ENCODE peak calls at places on chromosomes 3 and 15, in five cellular contexts. R, W, H, S and J are unnamed samples.
A peak's percentile ranks its signal among the peaks of the same experiment; 100 is the strongest.

GRCh38 chr3:84487296-84487695 is 471.5 kb upstream of the CADM2 start:
- DNase-seq in S (no peak), W (no peak), H (no peak), R (no peak), J (no peak)

GRCh38 chr15:60379466-60380274 is 18.1 kb downstream of the ANXA2 start:
- DNase-seq in R (peak; percentile 60), S (peak; percentile 92), W (peak; percentile 98), H (no peak), J (no peak)

GRCh38 chr3:77535116-77535515 is 495.2 kb downstream of the ROBO2 start:
- DNase-seq in S (no peak), W (no peak), R (no peak), H (no peak), J (no peak)

GRCh38 chr3:174363256-174363655 is 495.9 kb upstream of the NAALADL2 start:
- DNase-seq in S (no peak), R (peak; percentile 11), W (no peak), H (no peak), J (no peak)

GRCh38 chr3:101340591-101340990 is 20.2 kb upstream of the IMPG2 start:
- DNase-seq in R (no peak), H (no peak), W (peak; percentile 2), S (no peak), J (no peak)

GRCh38 chr3:167762296-167762695 is 26.8 kb downstream of the SERPINI1 start:
- DNase-seq in S (no peak), R (no peak), W (no peak), H (no peak), J (peak; percentile 4)

GRCh38 chr3:107641572-107642307 is 119.0 kb downstream of the BBX start:
- DNase-seq in H (no peak), W (no peak), S (no peak), R (peak; percentile 24), J (no peak)

GRCh38 chr3:113495035-113495434 is 19.9 kb downstream of the SPICE1 start:
- DNase-seq in H (no peak), W (peak; percentile 44), S (no peak), R (peak; percentile 21), J (peak; percentile 12)

GRCh38 chr3:60742606-60743145 is 508.6 kb downstream of the FHIT start:
- DNase-seq in H (no peak), R (peak; percentile 70), W (peak; percentile 47), S (no peak), J (no peak)

GRCh38 chr3:98731720-98732238 is 31.4 kb upstream of the ST3GAL6 start:
- DNase-seq in H (no peak), R (no peak), S (no peak), W (no peak), J (no peak)

GRCh38 chr3:106249159-106249558 is 380.3 kb upstream of the CBLB start:
- DNase-seq in R (peak; percentile 4), S (peak; percentile 36), H (no peak), W (peak; percentile 81), J (no peak)

GRCh38 chr3:11530153-11530721 is 113.5 kb downstream of the VGLL4 start:
- DNase-seq in R (peak; percentile 82), H (no peak), W (peak; percentile 98), S (peak; percentile 94), J (no peak)

GRCh38 chr3:171825222-171825828 is 15.0 kb upstream of the PLD1 start:
- DNase-seq in R (peak; percentile 72), S (no peak), W (peak; percentile 96), H (no peak), J (no peak)

GRCh38 chr15:49815937-49816336 is 195.1 kb downstream of the DTWD1 start:
- DNase-seq in S (no peak), R (peak; percentile 68), W (peak; percentile 76), H (no peak), J (no peak)

GRCh38 chr15:63601026-63601726 is 4.0 kb downstream of the FBXL22 start:
- DNase-seq in R (peak; percentile 74), H (no peak), S (no peak), W (peak; percentile 44), J (peak; percentile 46)

GRCh38 chr15:68211656-68212320 is 6.7 kb upstream of the CALML4 start:
- DNase-seq in H (no peak), W (no peak), S (no peak), R (no peak), J (no peak)

GRCh38 chr3:192655627-192656026 is 71.7 kb downstream of the FGF12 start:
- DNase-seq in W (no peak), H (no peak), S (no peak), R (no peak), J (no peak)

GRCh38 chr3:191982481-191982880 is 521.5 kb downstream of the PYDC2 start:
- DNase-seq in H (no peak), R (no peak), W (no peak), S (no peak), J (no peak)

GRCh38 chr3:140711719-140712086 is 33.8 kb downstream of the TRIM42 start:
- DNase-seq in H (no peak), W (no peak), S (no peak), R (no peak), J (no peak)

GRCh38 chr3:155352900-155353490 is 59.5 kb upstream of the STRIT1 start:
- DNase-seq in H (no peak), S (no peak), R (peak; percentile 53), W (peak; percentile 21), J (peak; percentile 30)

GRCh38 chr3:159987291-159987711 is 1.3 kb upstream of the IL12A start:
- DNase-seq in R (peak; percentile 76), H (no peak), S (no peak), W (peak; percentile 74), J (no peak)

GRCh38 chr3:42118762-42119361 is 27.7 kb downstream of the TRAK1 start:
- DNase-seq in R (peak; percentile 24), S (no peak), W (peak; percentile 49), H (peak; percentile 12), J (peak; percentile 63)

GRCh38 chr15:25862087-25862468 is 1.0 kb downstream of the ATP10A start:
- DNase-seq in S (no peak), R (peak; percentile 41), W (peak; percentile 33), H (no peak), J (no peak)

GRCh38 chr3:132721479-132722164 is 587 bp downstream of the NPHP3 start:
- DNase-seq in W (peak; percentile 67), R (peak; percentile 70), H (no peak), S (no peak), J (no peak)

GRCh38 chr3:144407290-144407689 is 435.7 kb downstream of the DIPK2A start:
- DNase-seq in S (no peak), W (no peak), R (no peak), H (no peak), J (no peak)

GRCh38 chr15:77659350-77660321 is 26.9 kb upstream of the LINGO1 start:
- DNase-seq in R (peak; percentile 81), S (no peak), H (no peak), W (peak; percentile 25), J (peak; percentile 76)

GRCh38 chr15:70002897-70003296 is 94.8 kb downstream of the TLE3 start:
- DNase-seq in W (no peak), S (no peak), H (no peak), R (no peak), J (no peak)

GRCh38 chr15:26260517-26261133 is 397.5 kb upstream of the ATP10A start:
- DNase-seq in S (no peak), W (peak; percentile 22), R (peak; percentile 82), H (peak; percentile 9), J (peak; percentile 23)

GRCh38 chr3:185402561-185402960 is 39.6 kb downstream of the MAP3K13 start:
- DNase-seq in W (peak; percentile 61), R (peak; percentile 70), S (peak; percentile 10), H (no peak), J (no peak)

GRCh38 chr15:58552505-58553364 is 120.9 kb downstream of the LIPC start:
- DNase-seq in H (no peak), W (peak; percentile 18), R (no peak), S (no peak), J (no peak)

GRCh38 chr3:45948409-45948808 is 5.1 kb downstream of the CXCR6 start:
- DNase-seq in W (peak; percentile 89), H (no peak), S (peak; percentile 42), R (peak; percentile 89), J (no peak)

GRCh38 chr3:11272913-11273574 is 847 bp downstream of the ATG7 start:
- DNase-seq in R (no peak), S (no peak), W (no peak), H (no peak), J (no peak)

GRCh38 chr3:25313286-25313685 is 114.8 kb upstream of the RARB start:
- DNase-seq in S (no peak), H (no peak), W (no peak), R (no peak), J (no peak)

GRCh38 chr15:38217788-38218609 is 34.6 kb upstream of the SPRED1 start:
- DNase-seq in S (no peak), H (no peak), R (no peak), W (no peak), J (no peak)

GRCh38 chr15:89781055-89781454 is 4.9 kb downstream of the MESP2 start:
- DNase-seq in H (peak; percentile 45), R (no peak), W (no peak), S (no peak), J (no peak)